ENCODE peak calls at places on chromosomes 12 and 14, in five cellular contexts. I is mammary epithelial cell, K is cardiac muscle cell, E is adrenal gland, B is neural progenitor cell. X is an unnamed sample.

GRCh38 chr14:56817396-56817921 is 7.2 kb upstream of the OTX2 start:
- DNase-seq in K (no peak), I (no peak), E (no peak), B (peak; percentile 60), X (peak; percentile 83)

GRCh38 chr12:91413591-91413990 is 231.0 kb upstream of the DCN start:
- DNase-seq in B (no peak), I (peak; percentile 95), E (no peak), K (peak; percentile 34), X (no peak)

GRCh38 chr12:112219195-112219594 is 93.8 kb downstream of the TRAFD1 start:
- DNase-seq in K (no peak), B (no peak), E (no peak), I (no peak), X (no peak)

GRCh38 chr12:2997989-2998670 is 38.9 kb downstream of the TEAD4 start:
- DNase-seq in K (no peak), I (no peak), E (no peak), B (no peak), X (no peak)

GRCh38 chr12:104975621-104976343 is 10.3 kb upstream of the NOPCHAP1 start:
- DNase-seq in K (peak; percentile 61), I (peak; percentile 82), E (no peak), B (no peak), X (no peak)

GRCh38 chr12:49962861-49963765 is 1.4 kb downstream of the AQP5 start:
- DNase-seq in E (peak; percentile 83), B (peak; percentile 63), K (no peak), I (peak; percentile 71), X (no peak)

GRCh38 chr14:101588990-101589389 is 27.7 kb downstream of the DIO3 start:
- DNase-seq in K (peak; percentile 15), B (no peak), E (no peak), I (no peak), X (no peak)

GRCh38 chr12:3137268-3137761 is 60.1 kb downstream of the TSPAN9 start:
- DNase-seq in B (peak; percentile 46), E (no peak), K (peak; percentile 62), I (no peak), X (no peak)

GRCh38 chr14:59630281-59630963 is 53.8 kb upstream of the CCDC175 start:
- DNase-seq in I (peak; percentile 4), E (no peak), K (peak; percentile 19), B (peak; percentile 82), X (no peak)

GRCh38 chr12:121748218-121748570 is 35.6 kb downstream of the TMEM120B start:
- DNase-seq in B (no peak), I (no peak), K (no peak), E (no peak), X (peak; percentile 17)

GRCh38 chr14:29782041-29782440 is 145.6 kb downstream of the PRKD1 start:
- DNase-seq in E (no peak), B (no peak), K (no peak), I (no peak), X (no peak)

DNA sequence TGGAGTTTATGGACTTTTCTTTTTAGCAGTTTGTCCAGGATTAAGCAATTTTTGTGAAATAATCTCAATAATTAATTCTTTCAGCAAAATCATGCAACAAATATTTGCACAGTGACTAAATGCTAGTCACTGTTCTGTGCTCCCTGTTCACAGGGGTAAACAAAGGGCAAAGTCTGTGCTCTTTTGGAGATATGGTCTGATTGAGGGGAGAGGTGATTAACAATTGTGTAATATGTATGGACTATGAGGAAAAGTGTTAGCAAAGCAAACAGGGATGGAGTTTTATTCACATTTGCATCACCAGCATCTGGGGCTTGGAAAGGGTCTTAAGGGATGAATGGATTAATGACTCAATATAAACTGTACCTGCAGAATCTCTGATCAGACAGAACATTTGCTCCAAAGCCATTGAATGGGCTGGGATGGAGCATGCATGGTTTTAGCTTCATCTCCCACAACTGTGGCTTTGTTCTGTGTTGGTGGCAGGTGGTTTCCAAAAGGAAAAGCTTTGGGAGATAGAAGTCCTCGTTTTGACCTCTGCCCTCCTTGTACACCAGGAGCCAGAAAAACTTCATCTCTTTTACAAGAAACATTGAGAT is 39.3 kb downstream of the GPR65 start:
- DNase-seq in B (no peak), K (peak; percentile 24), E (no peak), I (no peak), X (no peak)
- H3K4me3 ChIP-seq in B (no peak overlapping the region), K (no peak overlapping the region), E (no peak overlapping the region), I (no peak overlapping the region), X (no peak overlapping the region)

GRCh38 chr12:113233967-113234366 is 12.7 kb downstream of the TPCN1 start:
- DNase-seq in I (no peak), K (no peak), B (no peak), E (no peak), X (no peak)

GRCh38 chr12:113237748-113238147 is 16.5 kb downstream of the TPCN1 start:
- DNase-seq in B (no peak), K (no peak), I (no peak), E (no peak), X (no peak)

GRCh38 chr12:113236539-113237354 is 15.5 kb downstream of the TPCN1 start:
- DNase-seq in I (no peak), B (no peak), E (peak; percentile 74), K (no peak), X (no peak)

GRCh38 chr12:113234483-113234882 is 13.2 kb downstream of the TPCN1 start:
- DNase-seq in I (no peak), E (no peak), K (no peak), B (no peak), X (no peak)

DNA sequence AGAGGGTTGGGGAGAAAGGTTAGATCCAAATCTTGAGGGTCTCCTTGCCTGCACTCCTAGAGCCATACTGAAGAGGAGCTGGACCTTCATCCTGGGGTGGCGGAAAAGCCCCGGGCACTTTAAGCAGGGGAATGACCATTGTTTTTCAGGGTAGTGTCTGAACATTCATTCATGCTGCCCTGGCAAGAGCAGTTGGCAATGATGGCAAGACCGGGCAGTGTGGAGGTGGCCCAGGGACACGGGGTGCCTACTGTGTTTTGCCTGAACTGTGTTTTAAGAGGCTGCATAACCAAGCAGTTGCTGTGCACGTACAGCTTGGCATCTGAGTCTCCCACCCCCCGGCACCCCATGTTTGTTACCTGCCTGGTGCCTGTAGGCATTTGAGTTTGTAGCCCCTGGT is 14.7 kb downstream of the TPCN1 start:
- DNase-seq in E (no peak), K (no peak), B (no peak), I (no peak), X (no peak)
- H3K4me1 ChIP-seq in E (peaks cover 86% of the 10 kb centered on the region), K (peaks cover 18% of the 10 kb centered on the region), B (peaks cover 13% of the 10 kb centered on the region), I (peaks cover 35% of the 10 kb centered on the region), X (no peaks in the 10 kb centered on the region)

GRCh38 chr14:34780646-34781045 is 66.3 kb upstream of the CFL2 start:
- DNase-seq in I (no peak), K (no peak), E (no peak), B (no peak), X (no peak)
- H3K36me3 ChIP-seq in I (peaks cover 29% of the 10 kb centered on the region), K (peaks cover 19% of the 10 kb centered on the region), E (no peaks in the 10 kb centered on the region), B (no peaks in the 10 kb centered on the region), X (peaks cover 63% of the 10 kb centered on the region)

DNA sequence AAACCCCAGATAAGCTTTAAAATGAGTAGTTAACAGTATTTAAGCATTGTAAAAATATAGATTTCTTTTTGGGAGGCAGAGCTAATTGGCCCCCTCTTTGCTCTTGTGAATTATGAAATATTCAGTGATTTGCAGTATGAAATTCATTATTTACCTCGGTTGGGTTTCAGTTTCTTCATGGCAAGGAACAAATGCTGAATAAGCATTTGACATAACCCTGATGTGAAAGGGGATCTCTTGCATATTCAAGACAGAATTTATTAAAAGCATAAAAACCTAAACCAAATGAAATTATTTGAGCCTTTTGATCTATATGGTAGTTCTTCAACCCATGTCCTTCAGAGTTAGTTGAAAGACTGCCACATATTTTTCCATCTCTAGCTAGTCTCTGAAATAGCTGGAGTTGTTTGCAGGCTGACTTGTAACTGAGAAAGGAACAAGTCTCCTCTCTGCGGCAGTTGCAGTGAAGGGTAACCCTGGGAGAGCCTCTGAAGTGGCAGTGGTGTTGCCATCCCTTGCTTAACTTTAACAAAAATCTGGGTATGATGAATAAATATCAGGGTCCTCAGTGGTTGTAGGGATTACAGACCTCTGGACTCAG is 692 bp downstream of the AKAP6 start:
- DNase-seq in E (no peak), I (no peak), K (no peak), B (no peak), X (no peak)
- H3K4me3 ChIP-seq in E (no peak overlapping the region), I (no peak overlapping the region), K (no peak overlapping the region), B (no peak overlapping the region), X (no peak overlapping the region)

GRCh38 chr14:20454359-20454644 is 310 bp downstream of the OSGEP start:
- DNase-seq in K (no peak), E (no peak), I (no peak), B (no peak), X (no peak)
- H3K4me1 ChIP-seq in K (peaks cover 10% of the 10 kb centered on the region), E (peaks cover 31% of the 10 kb centered on the region), I (peaks cover 8% of the 10 kb centered on the region), B (no peaks in the 10 kb centered on the region), X (peaks cover 5% of the 10 kb centered on the region)

GRCh38 chr14:65084554-65085190 is 17.6 kb downstream of the MAX start:
- DNase-seq in B (no peak), E (no peak), I (no peak), K (no peak), X (no peak)
- H3K36me3 ChIP-seq in B (peaks cover 17% of the 10 kb centered on the region), E (no peaks in the 10 kb centered on the region), I (peaks cover 12% of the 10 kb centered on the region), K (peaks cover 12% of the 10 kb centered on the region), X (peaks cover 58% of the 10 kb centered on the region)

GRCh38 chr14:81401420-81402122 is 1.4 kb upstream of the STON2 start:
- DNase-seq in E (no peak), I (peak; percentile 96), K (peak; percentile 88), B (no peak), X (no peak)

GRCh38 chr14:81402123-81402495 is 2.0 kb upstream of the STON2 start:
- DNase-seq in I (peak; percentile 52), K (peak; percentile 48), E (no peak), B (no peak), X (no peak)

GRCh38 chr14:81398196-81398891 is 1.8 kb downstream of the STON2 start:
- DNase-seq in B (no peak), K (no peak), I (peak; percentile 11), E (no peak), X (no peak)

GRCh38 chr14:81400202-81400678 is at the start of gene STON2:
- DNase-seq in B (no peak), I (peak; percentile 98), E (peak; percentile 29), K (peak; percentile 33), X (peak; percentile 71)

GRCh38 chr14:81400852-81401251 is 728 bp upstream of the STON2 start:
- DNase-seq in E (peak; percentile 48), B (peak; percentile 43), K (peak; percentile 96), I (peak; percentile 97), X (peak; percentile 99)
- H3K4me3 ChIP-seq in E (no peak overlapping the region), B (no peak overlapping the region), K (no peak overlapping the region), I (no peak overlapping the region), X (no peak overlapping the region)

GRCh38 chr14:22846811-22847307 is 10.5 kb downstream of the MMP14 start:
- DNase-seq in K (no peak), E (no peak), I (no peak), B (no peak), X (no peak)
- H3K4me1 ChIP-seq in K (no peaks in the 10 kb centered on the region), E (peaks cover 43% of the 10 kb centered on the region), I (peaks cover 67% of the 10 kb centered on the region), B (peaks cover 15% of the 10 kb centered on the region), X (no peaks in the 10 kb centered on the region)

GRCh38 chr12:106863185-106863584 is 88.7 kb downstream of the RIC8B start:
- DNase-seq in E (no peak), I (no peak), K (no peak), B (no peak), X (no peak)

GRCh38 chr12:106865685-106866084 is 90.0 kb upstream of the TMEM263 start:
- DNase-seq in B (peak; percentile 34), I (no peak), K (no peak), E (no peak), X (peak; percentile 22)

GRCh38 chr12:106866426-106867080 is 89.2 kb upstream of the TMEM263 start:
- DNase-seq in I (peak; percentile 10), E (no peak), B (no peak), K (peak; percentile 24), X (no peak)

GRCh38 chr12:106861984-106862894 is 87.8 kb downstream of the RIC8B start:
- DNase-seq in K (peak; percentile 68), I (peak; percentile 34), B (no peak), E (no peak), X (no peak)
- H3K36me3 ChIP-seq in K (peaks cover 9% of the 10 kb centered on the region), I (peaks cover 2% of the 10 kb centered on the region), B (no peaks in the 10 kb centered on the region), E (no peaks in the 10 kb centered on the region), X (peaks cover 3% of the 10 kb centered on the region)

GRCh38 chr14:95870772-95871171 is 5.9 kb upstream of the TUNAR start:
- DNase-seq in K (no peak), I (no peak), E (no peak), B (no peak), X (no peak)
- H3K4me3 ChIP-seq in K (no peak overlapping the region), I (no peak overlapping the region), E (no peak overlapping the region), B (no peak overlapping the region), X (no peak overlapping the region)